ENCODE peak calls at places on chromosomes 3 and 15, in five cellular contexts. Z is NCI-H2171, T is Daoy, H is EH, W is amygdala. V is an unnamed sample.

GRCh38 chr15:50162988-50163718 is 18.8 kb upstream of the SLC27A2 start:
- DNase-seq in Z (no peak), T (no peak), H (peak; percentile 60), W (no peak), V (no peak)

GRCh38 chr3:71244153-71245051 is 339.1 kb downstream of the FOXP1 start:
- DNase-seq in Z (no peak), T (no peak), H (no peak), W (no peak), V (no peak)

GRCh38 chr3:195580733-195581443 is 2.9 kb downstream of the APOD start:
- DNase-seq in Z (no peak), T (no peak), H (peak; percentile 68), W (peak; percentile 62), V (no peak)

GRCh38 chr15:51629612-51630011 is 7.0 kb upstream of the DMXL2 start:
- DNase-seq in Z (no peak), T (no peak), H (no peak), W (peak; percentile 46), V (no peak)

GRCh38 chr15:48555244-48555804 is 90.2 kb downstream of the FBN1 start:
- DNase-seq in Z (no peak), T (no peak), H (peak; percentile 94), W (no peak), V (no peak)

GRCh38 chr15:101192081-101192480 is 59.8 kb downstream of the CHSY1 start:
- DNase-seq in Z (no peak), T (no peak), H (no peak), W (no peak), V (no peak)

GRCh38 chr15:101087172-101087769 is 164.6 kb downstream of the CHSY1 start:
- DNase-seq in Z (no peak), T (no peak), H (no peak), W (no peak), V (peak; percentile 71)

GRCh38 chr15:57319226-57319918 is 56.9 kb upstream of the CGNL1 start:
- DNase-seq in Z (peak; percentile 94), T (no peak), H (no peak), W (no peak), V (peak; percentile 67)

GRCh38 chr15:80026754-80027153 is 32.7 kb upstream of the ZFAND6 start:
- DNase-seq in Z (no peak), T (no peak), H (no peak), W (no peak), V (no peak)

GRCh38 chr3:9422712-9423424 is 25.5 kb downstream of the SETD5 start:
- DNase-seq in Z (no peak), T (peak; percentile 89), H (peak; percentile 98), W (peak; percentile 96), V (no peak)

GRCh38 chr3:135224963-135225362 is 429.9 kb downstream of the EPHB1 start:
- DNase-seq in Z (no peak), T (no peak), H (no peak), W (no peak), V (no peak)

GRCh38 chr3:16866447-16867025 is 18.2 kb upstream of the PLCL2 start:
- DNase-seq in Z (no peak), T (peak; percentile 71), H (peak; percentile 85), W (no peak), V (no peak)